ENCODE peak calls at places on chromosomes 6 and 20, in seven cellular contexts. One of them, this sample, is unnamed.
A peak's percentile ranks its signal among the peaks of the same experiment; 100 is the strongest.

GRCh38 chr6:5997420-5998093 is 9.2 kb downstream of the NRN1 start:
- DNase-seq in NCI-H69: no peak
- DNase-seq in activated gamma-delta T cell treated with Interleukin-2 at 50 U/mL for 16 hours: no peak
- DNase-seq in RWPE1: no peak
- DNase-seq in activated CD4-positive, CD25-positive, alpha-beta regulatory T cell: no peak
- DNase-seq in NCI-H2029: peak; percentile 57
- DNase-seq in AG10803: peak; percentile 52
- DNase-seq in this sample: no peak

GRCh38 chr6:45827952-45828530 is 187.6 kb downstream of the CLIC5 start:
- DNase-seq in activated CD4-positive, CD25-positive, alpha-beta regulatory T cell: no peak
- DNase-seq in activated gamma-delta T cell treated with Interleukin-2 at 50 U/mL for 16 hours: no peak
- DNase-seq in RWPE1: no peak
- DNase-seq in NCI-H69: no peak
- DNase-seq in AG10803: no peak
- DNase-seq in NCI-H2029: no peak
- DNase-seq in this sample: no peak

GRCh38 chr6:134729590-134729989 is 220.3 kb downstream of the ALDH8A1 start:
- DNase-seq in activated gamma-delta T cell treated with Interleukin-2 at 50 U/mL for 16 hours: no peak
- DNase-seq in activated CD4-positive, CD25-positive, alpha-beta regulatory T cell: no peak
- DNase-seq in RWPE1: no peak
- DNase-seq in AG10803: no peak
- DNase-seq in NCI-H69: peak; percentile 77
- DNase-seq in NCI-H2029: no peak
- DNase-seq in this sample: no peak

GRCh38 chr6:39962831-39963230 is 28.6 kb upstream of the MOCS1 start:
- DNase-seq in activated CD4-positive, CD25-positive, alpha-beta regulatory T cell: no peak
- DNase-seq in activated gamma-delta T cell treated with Interleukin-2 at 50 U/mL for 16 hours: no peak
- DNase-seq in NCI-H69: no peak
- DNase-seq in RWPE1: no peak
- DNase-seq in AG10803: peak; percentile 50
- DNase-seq in NCI-H2029: no peak
- DNase-seq in this sample: no peak

GRCh38 chr6:42805297-42805861 is 23.5 kb downstream of the BICRAL start:
- DNase-seq in activated gamma-delta T cell treated with Interleukin-2 at 50 U/mL for 16 hours: no peak
- DNase-seq in AG10803: no peak
- DNase-seq in RWPE1: no peak
- DNase-seq in NCI-H2029: no peak
- DNase-seq in activated CD4-positive, CD25-positive, alpha-beta regulatory T cell: no peak
- DNase-seq in NCI-H69: peak; percentile 39
- DNase-seq in this sample: no peak

GRCh38 chr6:16999486-17000436 is 102.1 kb upstream of the STMND1 start:
- DNase-seq in NCI-H2029: no peak
- DNase-seq in RWPE1: peak; percentile 30
- DNase-seq in AG10803: peak; percentile 95
- DNase-seq in activated CD4-positive, CD25-positive, alpha-beta regulatory T cell: no peak
- DNase-seq in NCI-H69: peak; percentile 8
- DNase-seq in activated gamma-delta T cell treated with Interleukin-2 at 50 U/mL for 16 hours: no peak
- DNase-seq in this sample: peak; percentile 73

GRCh38 chr6:148776321-148776966 is 29.6 kb downstream of the UST start:
- DNase-seq in activated gamma-delta T cell treated with Interleukin-2 at 50 U/mL for 16 hours: no peak
- DNase-seq in NCI-H2029: no peak
- DNase-seq in NCI-H69: no peak
- DNase-seq in AG10803: peak; percentile 89
- DNase-seq in activated CD4-positive, CD25-positive, alpha-beta regulatory T cell: no peak
- DNase-seq in RWPE1: peak; percentile 89
- DNase-seq in this sample: peak; percentile 60

GRCh38 chr6:109321752-109322151 is 60.5 kb downstream of the CD164 start:
- DNase-seq in NCI-H69: no peak
- DNase-seq in RWPE1: no peak
- DNase-seq in activated CD4-positive, CD25-positive, alpha-beta regulatory T cell: no peak
- DNase-seq in NCI-H2029: peak; percentile 72
- DNase-seq in AG10803: no peak
- DNase-seq in activated gamma-delta T cell treated with Interleukin-2 at 50 U/mL for 16 hours: no peak
- DNase-seq in this sample: no peak

GRCh38 chr6:90328004-90328403 is 31.4 kb upstream of the BACH2 start:
- DNase-seq in NCI-H2029: no peak
- DNase-seq in AG10803: no peak
- DNase-seq in NCI-H69: no peak
- DNase-seq in RWPE1: peak; percentile 65
- DNase-seq in activated CD4-positive, CD25-positive, alpha-beta regulatory T cell: no peak
- DNase-seq in activated gamma-delta T cell treated with Interleukin-2 at 50 U/mL for 16 hours: no peak
- DNase-seq in this sample: peak; percentile 22

GRCh38 chr20:25016471-25016870 is 23.9 kb upstream of the APMAP start:
- DNase-seq in activated CD4-positive, CD25-positive, alpha-beta regulatory T cell: no peak
- DNase-seq in activated gamma-delta T cell treated with Interleukin-2 at 50 U/mL for 16 hours: no peak
- DNase-seq in NCI-H69: no peak
- DNase-seq in NCI-H2029: no peak
- DNase-seq in RWPE1: no peak
- DNase-seq in AG10803: no peak
- DNase-seq in this sample: no peak